ENCODE peak calls at places on chromosomes 5 and 9, in six cellular contexts. N, F, O, E, J and K are unnamed samples.

GRCh38 chr5:140246378-140247122 is 56.4 kb downstream of the PFDN1 start:
- DNase-seq in N (no peak), F (no peak), O (no peak), E (peak), J (no peak), K (no peak)

GRCh38 chr5:29367176-29367833 is 1826.2 kb upstream of the CDH6 start:
- DNase-seq in N (no peak), F (no peak), O (no peak), E (no peak), J (no peak), K (no peak)

GRCh38 chr9:84340535-84340934 is at the start of gene SLC28A3:
- DNase-seq in N (no peak), F (no peak), O (no peak), E (no peak), J (peak), K (no peak)

GRCh38 chr9:116686693-116687073 is 422 bp upstream of the TRIM32 start:
- DNase-seq in N (no peak), F (peak), O (no peak), E (peak), J (no peak), K (no peak)

GRCh38 chr5:59645380-59645779 is 248.1 kb downstream of the PDE4D start:
- DNase-seq in N (no peak), F (no peak), O (no peak), E (no peak), J (no peak), K (no peak)

GRCh38 chr5:174044855-174045254 is 651 bp upstream of the NSG2 start:
- DNase-seq in N (no peak), F (no peak), O (no peak), E (no peak), J (no peak), K (no peak)

GRCh38 chr5:149826574-149826973 is 96.5 kb downstream of the PPARGC1B start:
- DNase-seq in N (no peak), F (no peak), O (no peak), E (no peak), J (no peak), K (no peak)

GRCh38 chr5:57783693-57784092 is 301.1 kb upstream of the ACTBL2 start:
- DNase-seq in N (no peak), F (no peak), O (no peak), E (no peak), J (no peak), K (no peak)

GRCh38 chr9:69313175-69313574 is 11.8 kb upstream of the ENTREP1 start:
- DNase-seq in N (no peak), F (no peak), O (no peak), E (no peak), J (no peak), K (no peak)

GRCh38 chr9:70588999-70589398 is 174.5 kb upstream of the KLF9 start:
- DNase-seq in N (no peak), F (no peak), O (no peak), E (no peak), J (no peak), K (no peak)

GRCh38 chr5:84411832-84412605 is 27.3 kb upstream of the EDIL3 start:
- DNase-seq in N (no peak), F (no peak), O (no peak), E (no peak), J (no peak), K (peak)

GRCh38 chr5:317086-317811 is 4.3 kb upstream of the AHRR start:
- DNase-seq in N (peak), F (peak), O (peak), E (peak), J (no peak), K (no peak)

GRCh38 chr5:60274704-60275103 is 381.2 kb upstream of the PDE4D start:
- DNase-seq in N (no peak), F (no peak), O (no peak), E (no peak), J (no peak), K (no peak)

GRCh38 chr9:80004687-80005086 is 432.9 kb downstream of the TLE4 start:
- DNase-seq in N (no peak), F (no peak), O (no peak), E (no peak), J (no peak), K (peak)

GRCh38 chr5:168174376-168174775 is 117.1 kb upstream of the WWC1 start:
- DNase-seq in N (no peak), F (no peak), O (no peak), E (no peak), J (no peak), K (peak)

GRCh38 chr5:157994271-157994691 is 135.3 kb upstream of the CLINT1 start:
- DNase-seq in N (no peak), F (no peak), O (no peak), E (no peak), J (no peak), K (no peak)

GRCh38 chr5:181043285-181044092 is 3.4 kb downstream of the BTNL9 start:
- DNase-seq in N (no peak), F (no peak), O (no peak), E (no peak), J (no peak), K (no peak)

GRCh38 chr5:59187772-59188347 is 605.0 kb downstream of the RAB3C start:
- DNase-seq in N (no peak), F (no peak), O (no peak), E (no peak), J (no peak), K (no peak)

GRCh38 chr5:164191240-164191639 is 685.8 kb downstream of the MAT2B start:
- DNase-seq in N (no peak), F (no peak), O (no peak), E (no peak), J (peak), K (no peak)

GRCh38 chr5:84113246-84114118 is 271.2 kb downstream of the EDIL3 start:
- DNase-seq in N (peak), F (no peak), O (no peak), E (no peak), J (no peak), K (no peak)

GRCh38 chr5:51272957-51273356 is 110.3 kb upstream of the ISL1 start:
- DNase-seq in N (no peak), F (no peak), O (no peak), E (no peak), J (no peak), K (no peak)

GRCh38 chr9:86407022-86407421 is 52.8 kb upstream of the TUT7 start:
- DNase-seq in N (no peak), F (peak), O (no peak), E (peak), J (peak), K (peak)

GRCh38 chr9:16505159-16505558 is 365.3 kb downstream of the BNC2 start:
- DNase-seq in N (no peak), F (no peak), O (no peak), E (peak), J (peak), K (no peak)

GRCh38 chr5:33311893-33312292 is 128.9 kb upstream of the TARS1 start:
- DNase-seq in N (no peak), F (no peak), O (no peak), E (peak), J (no peak), K (peak)

GRCh38 chr9:419571-420156 is 205.0 kb downstream of the DOCK8 start:
- DNase-seq in N (no peak), F (no peak), O (no peak), E (no peak), J (peak), K (peak)

GRCh38 chr5:80069251-80069650 is 34.1 kb downstream of the THBS4 start:
- DNase-seq in N (no peak), F (no peak), O (no peak), E (no peak), J (no peak), K (no peak)